ENCODE peak calls at places on chromosomes 12 and 14, in seven cellular contexts. C is suprapubic skin; N is psoas muscle; R is CD8-positive, alpha-beta T cell; Q is IMR-90; G is right atrium auricular region; U is body of pancreas. B is an unnamed sample.

GRCh38 chr14:73723411-73723798 is 9.2 kb upstream of the PNMA1 start:
- DNase-seq in C (no peak), N (no peak), R (no peak), Q (peak), G (no peak), U (no peak), B (no peak)

GRCh38 chr14:49895480-49895879 is 2.6 kb downstream of the ARF6 start:
- DNase-seq in C (no peak), N (no peak), R (no peak), Q (no peak), G (no peak), U (no peak), B (peak)

GRCh38 chr12:121009744-121010143 is 6.5 kb downstream of the C12orf43 start:
- DNase-seq in C (no peak), N (no peak), R (no peak), Q (peak), G (no peak), U (peak), B (peak)

GRCh38 chr14:54676822-54677708 is 110.1 kb downstream of the SAMD4A start:
- DNase-seq in C (no peak), N (no peak), R (no peak), Q (peak), G (peak), U (no peak), B (peak)

GRCh38 chr12:65362231-65362630 is 83.7 kb downstream of the MSRB3 start:
- DNase-seq in C (no peak), N (no peak), R (no peak), Q (peak), G (no peak), U (no peak), B (peak)

GRCh38 chr12:91381309-91381804 is 198.7 kb upstream of the DCN start:
- DNase-seq in C (peak), N (no peak), R (no peak), Q (peak), G (peak), U (peak), B (peak)

GRCh38 chr14:24921903-24922302 is 128.0 kb downstream of the STXBP6 start:
- DNase-seq in C (no peak), N (no peak), R (no peak), Q (peak), G (no peak), U (no peak), B (peak)

GRCh38 chr14:65214741-65215140 is 112.4 kb upstream of the MAX start:
- DNase-seq in C (peak), N (no peak), R (no peak), Q (no peak), G (no peak), U (peak), B (no peak)

GRCh38 chr12:29640589-29641345 is 143.0 kb downstream of the TMTC1 start:
- DNase-seq in C (no peak), N (peak), R (no peak), Q (peak), G (no peak), U (no peak), B (peak)

GRCh38 chr12:18400186-18400585 is 138.9 kb downstream of the PIK3C2G start:
- DNase-seq in C (no peak), N (no peak), R (no peak), Q (peak), G (no peak), U (no peak), B (no peak)

GRCh38 chr14:47678993-47679392 is 3.6 kb upstream of the MDGA2 start:
- DNase-seq in C (no peak), N (no peak), R (no peak), Q (no peak), G (no peak), U (no peak), B (no peak)

GRCh38 chr12:40622246-40622838 is 69.9 kb upstream of the CNTN1 start:
- DNase-seq in C (peak), N (peak), R (peak), Q (peak), G (peak), U (peak), B (peak)

GRCh38 chr12:113479578-113480335 is 8.1 kb upstream of the LHX5 start:
- DNase-seq in C (no peak), N (no peak), R (peak), Q (peak), G (no peak), U (peak), B (peak)

GRCh38 chr12:990308-990648 is 745 bp upstream of the ERC1 start:
- DNase-seq in C (peak), N (peak), R (peak), Q (peak), G (peak), U (peak), B (peak)

GRCh38 chr12:990649-991349 is at the start of gene ERC1:
- DNase-seq in C (peak), N (peak), R (peak), Q (peak), G (peak), U (peak), B (peak)

GRCh38 chr12:989751-990278 is 1.2 kb upstream of the ERC1 start:
- DNase-seq in C (no peak), N (peak), R (no peak), Q (peak), G (peak), U (peak), B (peak)

GRCh38 chr12:991350-992278 is 591 bp downstream of the ERC1 start:
- DNase-seq in C (peak), N (no peak), R (no peak), Q (peak), G (no peak), U (no peak), B (no peak)

DNA sequence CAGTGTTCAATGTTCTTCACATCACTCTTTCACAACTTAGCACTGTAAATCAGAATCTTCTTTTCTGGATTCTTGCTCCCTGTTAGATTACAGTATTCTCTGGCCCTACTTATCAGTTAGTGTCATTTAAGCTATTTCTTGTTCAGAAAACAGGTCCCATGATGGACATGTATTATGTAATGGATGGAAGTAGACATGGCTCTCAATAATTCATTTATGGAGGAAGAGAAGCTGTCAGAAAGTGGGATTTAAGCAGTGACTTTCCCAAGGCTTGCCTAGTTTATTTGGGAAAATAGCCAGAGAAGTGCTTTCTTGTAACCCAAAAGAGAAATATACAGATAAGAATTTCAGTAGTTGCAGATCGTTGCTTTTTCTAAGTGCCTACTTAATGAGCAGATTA is 1.6 kb downstream of the ERC1 start:
- DNase-seq in C (no peak), N (no peak), R (no peak), Q (no peak), G (no peak), U (no peak), B (no peak)
- H3K4me3 ChIP-seq in C (no peak), N (peak), R (no peak), Q (no peak), G (no peak), U (no peak), B (peak)

GRCh38 chr12:124519741-124520140 is 47.7 kb downstream of the NCOR2 start:
- DNase-seq in C (peak), N (peak), R (no peak), Q (no peak), G (no peak), U (no peak), B (no peak)
- H3K4me3 ChIP-seq in C (no peak), N (no peak), R (no peak), Q (no peak), G (no peak), U (no peak), B (no peak)

DNA sequence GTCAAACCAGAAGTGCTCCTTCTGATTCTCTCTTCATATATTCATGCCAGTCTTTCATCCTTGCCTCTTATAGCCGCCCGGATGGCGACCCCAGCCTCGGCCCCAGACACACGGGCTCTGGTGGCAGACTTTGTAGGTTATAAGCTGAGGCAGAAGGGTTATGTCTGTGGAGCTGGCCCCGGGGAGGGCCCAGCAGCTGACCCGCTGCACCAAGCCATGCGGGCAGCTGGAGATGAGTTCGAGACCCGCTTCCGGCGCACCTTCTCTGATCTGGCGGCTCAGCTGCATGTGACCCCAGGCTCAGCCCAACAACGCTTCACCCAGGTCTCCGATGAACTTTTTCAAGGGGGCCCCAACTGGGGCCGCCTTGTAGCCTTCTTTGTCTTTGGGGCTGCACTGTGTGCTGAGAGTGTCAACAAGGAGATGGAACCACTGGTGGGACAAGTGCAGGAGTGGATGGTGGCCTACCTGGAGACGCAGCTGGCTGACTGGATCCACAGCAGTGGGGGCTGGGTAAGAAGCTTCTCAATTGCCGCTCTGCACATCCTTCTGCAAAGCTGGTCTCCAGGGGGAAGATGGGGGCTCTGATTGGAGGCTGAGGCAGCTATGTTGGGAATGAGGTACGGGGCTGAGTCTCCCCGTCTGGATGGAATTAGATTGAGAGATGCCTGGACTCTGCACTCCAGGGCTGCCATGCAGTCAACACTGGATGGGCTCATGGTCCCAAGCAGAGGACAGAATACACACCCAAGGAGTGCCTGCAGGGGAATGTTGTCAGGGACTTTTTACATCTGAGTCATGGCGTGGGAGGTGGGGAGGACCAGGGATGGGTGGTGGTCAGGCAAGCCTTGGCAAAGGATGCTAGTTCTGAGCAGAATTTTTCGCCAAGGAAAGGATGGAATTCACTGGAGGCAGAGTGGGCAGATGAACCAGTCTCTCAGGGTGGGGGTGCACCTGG is 1.3 kb downstream of the BCL2L2 start:
- DNase-seq in C (peak), N (no peak), R (no peak), Q (peak), G (peak), U (no peak), B (peak)
- H3K4me3 ChIP-seq in C (peak), N (peak), R (no peak), Q (peak), G (peak), U (peak), B (peak)

GRCh38 chr12:98896938-98897337 is 251.8 kb downstream of the APAF1 start:
- DNase-seq in C (no peak), N (no peak), R (no peak), Q (peak), G (no peak), U (no peak), B (no peak)

GRCh38 chr12:98894412-98895085 is 249.5 kb downstream of the APAF1 start:
- DNase-seq in C (no peak), N (no peak), R (no peak), Q (no peak), G (no peak), U (no peak), B (no peak)

GRCh38 chr12:98893601-98894411 is 248.7 kb downstream of the APAF1 start:
- DNase-seq in C (no peak), N (no peak), R (no peak), Q (no peak), G (no peak), U (no peak), B (no peak)

GRCh38 chr12:98893126-98893525 is 248.0 kb downstream of the APAF1 start:
- DNase-seq in C (no peak), N (no peak), R (no peak), Q (no peak), G (no peak), U (no peak), B (no peak)

DNA sequence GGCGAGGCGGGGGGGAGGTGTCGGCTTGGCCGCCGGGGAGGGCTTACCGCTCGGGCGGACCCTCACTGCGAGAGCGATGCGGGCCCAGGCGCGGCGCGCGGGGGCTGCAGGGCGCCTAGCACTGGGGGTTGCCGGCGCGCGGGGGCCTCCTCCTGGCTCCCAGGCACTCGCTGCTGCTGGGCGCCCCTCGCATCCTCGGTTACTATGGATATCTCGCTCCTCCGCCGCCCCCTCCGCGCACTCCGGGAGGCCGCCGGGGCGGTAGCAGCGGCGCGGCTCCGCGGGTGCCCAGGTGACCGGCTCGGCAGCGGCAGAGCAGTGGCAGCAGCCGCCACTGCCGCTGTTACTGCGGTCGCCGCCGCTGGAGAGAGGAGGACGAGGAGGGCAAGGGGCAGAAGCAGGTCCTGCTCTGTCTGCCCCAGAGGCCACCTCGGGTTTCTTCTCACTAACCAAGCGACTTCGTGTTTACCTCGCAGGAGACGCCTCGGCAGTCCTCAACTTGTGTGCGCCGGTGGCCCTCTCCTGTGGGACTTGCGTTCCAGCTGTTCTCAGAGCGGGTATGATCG is 250.1 kb downstream of the APAF1 start:
- DNase-seq in C (no peak), N (no peak), R (no peak), Q (no peak), G (no peak), U (no peak), B (no peak)
- H3K4me3 ChIP-seq in C (peak), N (peak), R (no peak), Q (no peak), G (peak), U (no peak), B (no peak)

GRCh38 chr12:111057726-111058125 is 137.3 kb upstream of the MYL2 start:
- DNase-seq in C (no peak), N (no peak), R (no peak), Q (no peak), G (no peak), U (no peak), B (no peak)
- H3K4me3 ChIP-seq in C (no peak), N (no peak), R (peak), Q (no peak), G (no peak), U (no peak), B (no peak)

DNA sequence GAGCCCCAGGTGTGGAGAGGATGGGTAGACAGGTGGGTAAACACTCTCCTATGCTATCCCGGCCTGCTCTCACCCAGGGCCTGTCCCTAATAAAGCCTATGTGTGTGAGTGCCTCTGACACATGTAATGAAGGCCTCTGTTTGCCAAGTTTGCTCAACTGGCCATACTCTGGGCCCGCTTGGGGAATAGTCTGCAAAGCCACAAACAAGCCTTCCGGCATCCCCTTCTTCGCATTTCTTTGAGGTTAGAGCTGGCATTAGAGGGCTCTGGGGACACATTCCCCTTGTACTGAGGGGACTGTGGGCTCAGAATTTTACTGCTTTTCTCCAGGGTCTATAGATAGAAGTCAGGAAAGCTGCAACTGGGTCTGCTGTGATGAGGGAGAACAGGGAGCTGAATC is 240.5 kb downstream of the C12orf75 start:
- DNase-seq in C (no peak), N (no peak), R (no peak), Q (no peak), G (no peak), U (no peak), B (no peak)
- H3K4me3 ChIP-seq in C (no peak), N (no peak), R (no peak), Q (no peak), G (no peak), U (no peak), B (no peak)